ENCODE peak calls at places on chromosomes 5 and 9, in ten cellular contexts. S, I, Z, N, E, D, T, R, K and P are unnamed samples.

GRCh38 chr5:90294604-90295003 is 115.0 kb downstream of the CETN3 start:
- DNase-seq in D (no peak), S (no peak), R (no peak), K (no peak), N (peak), I (no peak), Z (no peak), T (no peak), E (no peak), P (no peak)

GRCh38 chr5:158943057-158943456 is 156.7 kb downstream of the EBF1 start:
- DNase-seq in E (peak), T (peak), N (no peak), Z (peak), S (no peak), I (no peak), K (peak), R (peak), D (peak), P (no peak)

GRCh38 chr5:53613036-53613435 is 52.6 kb downstream of the NDUFS4 start:
- DNase-seq in T (no peak), Z (no peak), S (no peak), R (no peak), D (no peak), E (peak), N (no peak), I (no peak), K (no peak), P (no peak)

GRCh38 chr5:15702102-15702501 is 202.1 kb downstream of the FBXL7 start:
- DNase-seq in I (no peak), T (no peak), D (no peak), K (no peak), R (peak), E (peak), S (no peak), Z (no peak), N (no peak), P (no peak)

GRCh38 chr5:132497488-132497997 is 7.0 kb upstream of the IRF1 start:
- DNase-seq in Z (peak), T (peak), R (peak), I (peak), K (peak), E (peak), N (peak), D (peak), S (no peak), P (peak)

GRCh38 chr5:136028782-136029742 is at the start of gene TGFBI:
- DNase-seq in K (peak), Z (no peak), D (peak), T (peak), R (no peak), I (no peak), S (peak), N (peak), E (no peak), P (no peak)

GRCh38 chr5:67301285-67301904 is 104.8 kb upstream of the CD180 start:
- DNase-seq in R (peak), N (no peak), I (no peak), D (peak), E (peak), K (peak), Z (peak), S (no peak), T (no peak), P (no peak)

GRCh38 chr9:126215486-126215885 is 111.1 kb upstream of the MVB12B start:
- DNase-seq in K (no peak), N (no peak), R (no peak), I (no peak), D (no peak), S (no peak), T (no peak), Z (no peak), E (no peak), P (peak)

GRCh38 chr9:32351845-32352244 is 32.6 kb upstream of the ACO1 start:
- DNase-seq in S (no peak), N (peak), T (no peak), Z (no peak), R (no peak), K (no peak), D (no peak), I (no peak), E (no peak), P (no peak)

GRCh38 chr5:160260881-160261815 is 31.8 kb downstream of the FABP6 start:
- DNase-seq in S (peak), K (peak), D (peak), R (peak), E (peak), I (no peak), N (no peak), Z (peak), T (no peak), P (no peak)

GRCh38 chr9:134875376-134875775 is 5.2 kb upstream of the FCN2 start:
- DNase-seq in R (no peak), S (no peak), E (no peak), I (peak), Z (no peak), N (no peak), D (no peak), T (no peak), K (no peak), P (peak)

GRCh38 chr9:134069536-134070399 is 1.9 kb upstream of the BRD3 start:
- DNase-seq in Z (no peak), N (peak), S (no peak), T (no peak), I (peak), K (no peak), D (no peak), E (no peak), R (no peak), P (peak)

GRCh38 chr5:170478306-170478705 is 25.5 kb upstream of the KCNIP1 start:
- DNase-seq in S (no peak), E (no peak), I (no peak), T (no peak), D (no peak), Z (no peak), N (peak), R (no peak), K (no peak), P (peak)

GRCh38 chr5:181063514-181063913 is 23.4 kb downstream of the BTNL9 start:
- DNase-seq in D (no peak), N (no peak), T (no peak), Z (no peak), I (no peak), K (no peak), R (no peak), E (no peak), S (no peak), P (no peak)

GRCh38 chr5:180602481-180603075 is 11.3 kb upstream of the SCGB3A1 start:
- DNase-seq in E (no peak), I (no peak), N (peak), S (no peak), D (no peak), Z (no peak), R (no peak), K (no peak), T (no peak), P (no peak)

GRCh38 chr5:180799902-180800801 is 2.5 kb downstream of the MGAT1 start:
- DNase-seq in R (no peak), Z (no peak), T (no peak), N (no peak), I (no peak), E (peak), S (no peak), K (no peak), D (no peak), P (no peak)

GRCh38 chr5:62578540-62578939 is at the start of gene LRRC70:
- DNase-seq in Z (peak), I (no peak), E (peak), D (no peak), T (no peak), S (no peak), K (no peak), N (no peak), R (peak), P (no peak)

GRCh38 chr5:111447099-111447498 is 65.2 kb downstream of the STARD4 start:
- DNase-seq in Z (no peak), D (no peak), K (no peak), N (no peak), R (no peak), E (no peak), I (no peak), T (no peak), S (no peak), P (no peak)

GRCh38 chr9:110742741-110743371 is 74.3 kb downstream of the MUSK start:
- DNase-seq in D (no peak), K (peak), I (no peak), E (peak), T (no peak), R (no peak), Z (no peak), N (no peak), S (no peak), P (no peak)

GRCh38 chr5:61162832-61163567 is 732 bp upstream of the SMIM15 start:
- DNase-seq in R (peak), K (no peak), D (no peak), E (no peak), S (no peak), Z (no peak), N (no peak), I (no peak), T (peak), P (no peak)

GRCh38 chr5:40551706-40552557 is 127.8 kb upstream of the PTGER4 start:
- DNase-seq in S (no peak), D (no peak), R (peak), T (peak), K (no peak), E (peak), Z (peak), I (no peak), N (no peak), P (no peak)

GRCh38 chr9:127197861-127198430 is 66.6 kb upstream of the GARNL3 start:
- DNase-seq in K (no peak), E (no peak), S (no peak), N (no peak), I (no peak), T (no peak), D (no peak), Z (no peak), R (no peak), P (no peak)

GRCh38 chr5:58123501-58123900 is 336.4 kb downstream of the PLK2 start:
- DNase-seq in I (no peak), S (no peak), K (no peak), N (no peak), E (no peak), R (no peak), D (no peak), Z (no peak), T (no peak), P (no peak)

GRCh38 chr5:52734557-52734956 is 53.2 kb upstream of the ITGA1 start:
- DNase-seq in T (no peak), N (no peak), Z (no peak), S (no peak), K (no peak), R (no peak), I (no peak), D (no peak), E (no peak), P (no peak)

GRCh38 chr5:141853895-141854626 is 24.1 kb downstream of the PCDH1 start:
- DNase-seq in T (no peak), N (peak), Z (no peak), D (no peak), K (no peak), E (no peak), S (no peak), R (no peak), I (no peak), P (no peak)
- TF ChIP-seq CTCF in T (no peak), N (peak), Z (no peak), D (no peak), K (no peak), E (no peak), S (no peak), R (no peak), I (no peak), P (no peak)

GRCh38 chr5:139391570-139392323 is 2.0 kb upstream of the MZB1 start:
- DNase-seq in E (no peak), R (no peak), Z (no peak), I (no peak), T (peak), K (no peak), N (no peak), D (peak), S (no peak), P (no peak)

GRCh38 chr5:139392324-139392677 is 2.6 kb upstream of the MZB1 start:
- DNase-seq in S (peak), N (no peak), E (no peak), Z (no peak), K (no peak), D (no peak), R (no peak), I (no peak), T (no peak), P (no peak)

GRCh38 chr5:139393497-139394122 is 1.3 kb downstream of the PROB1 start:
- DNase-seq in D (no peak), T (no peak), Z (no peak), E (no peak), R (no peak), S (no peak), K (no peak), N (no peak), I (no peak), P (no peak)

GRCh38 chr5:139394123-139394653 is 716 bp downstream of the PROB1 start:
- DNase-seq in E (no peak), R (no peak), Z (no peak), N (peak), S (peak), D (peak), T (no peak), K (no peak), I (no peak), P (no peak)

DNA sequence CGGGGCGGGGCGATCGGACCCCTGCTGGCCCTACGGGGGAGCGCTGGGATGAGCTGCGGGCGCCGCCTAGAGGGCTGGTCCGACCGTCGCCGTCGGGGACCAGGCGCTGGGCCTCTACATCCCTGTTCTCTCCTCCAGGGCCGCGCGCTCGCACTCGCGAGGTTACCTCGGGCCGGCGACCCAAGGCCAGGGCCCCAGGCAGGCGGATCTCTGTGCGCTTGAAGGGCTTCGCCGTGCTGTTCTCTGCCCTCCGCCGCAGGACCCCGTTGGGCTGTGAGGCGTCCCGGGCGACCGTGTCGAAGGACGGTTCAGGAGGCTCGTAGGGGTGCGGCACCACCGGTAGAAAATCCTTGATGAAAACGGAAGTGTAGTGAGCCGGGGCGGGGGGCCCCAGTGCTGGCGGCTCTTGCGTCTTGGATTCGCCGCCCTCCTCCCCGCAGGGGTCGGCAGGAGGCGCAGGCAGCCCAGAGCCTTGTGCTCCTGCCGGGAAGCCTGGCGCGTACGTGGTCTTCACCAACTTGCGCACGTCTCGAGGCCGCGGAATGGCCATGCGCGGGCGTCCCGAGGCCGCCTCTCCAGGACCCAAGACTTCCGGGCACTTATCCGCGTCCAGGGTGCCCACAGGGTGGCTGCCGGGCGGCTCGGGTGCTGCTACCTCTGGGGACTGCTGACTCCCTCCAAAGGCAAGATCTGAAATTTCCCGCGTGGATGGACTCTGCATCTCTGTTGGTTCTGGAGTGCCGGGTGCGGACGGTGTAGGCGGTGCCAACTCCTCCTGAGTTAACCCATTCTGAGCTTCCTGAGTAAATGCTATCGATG is 2.0 kb downstream of the PROB1 start:
- DNase-seq in D (peak), Z (no peak), N (peak), E (peak), S (peak), R (no peak), T (peak), I (no peak), K (no peak), P (no peak)
- TF ChIP-seq CTCF in D (no peak), Z (peak), N (peak), E (peak), S (peak), R (peak), T (peak), I (peak), K (peak), P (peak)

GRCh38 chr9:90645721-90646120 is 3.1 kb upstream of the DIRAS2 start:
- DNase-seq in S (no peak), D (no peak), I (no peak), T (no peak), K (no peak), Z (no peak), R (no peak), N (no peak), E (no peak), P (no peak)

GRCh38 chr9:90641868-90642558 is 611 bp downstream of the DIRAS2 start:
- DNase-seq in R (no peak), D (no peak), T (no peak), I (no peak), Z (no peak), E (no peak), N (no peak), K (no peak), S (no peak), P (no peak)

GRCh38 chr9:90641090-90641489 is 1.5 kb downstream of the DIRAS2 start:
- DNase-seq in N (no peak), D (no peak), T (no peak), Z (no peak), I (no peak), E (no peak), R (no peak), K (no peak), S (no peak), P (no peak)

GRCh38 chr9:90647843-90648242 is 5.2 kb upstream of the DIRAS2 start:
- DNase-seq in E (no peak), D (no peak), T (no peak), K (no peak), Z (no peak), S (no peak), N (no peak), I (no peak), R (no peak), P (no peak)

DNA sequence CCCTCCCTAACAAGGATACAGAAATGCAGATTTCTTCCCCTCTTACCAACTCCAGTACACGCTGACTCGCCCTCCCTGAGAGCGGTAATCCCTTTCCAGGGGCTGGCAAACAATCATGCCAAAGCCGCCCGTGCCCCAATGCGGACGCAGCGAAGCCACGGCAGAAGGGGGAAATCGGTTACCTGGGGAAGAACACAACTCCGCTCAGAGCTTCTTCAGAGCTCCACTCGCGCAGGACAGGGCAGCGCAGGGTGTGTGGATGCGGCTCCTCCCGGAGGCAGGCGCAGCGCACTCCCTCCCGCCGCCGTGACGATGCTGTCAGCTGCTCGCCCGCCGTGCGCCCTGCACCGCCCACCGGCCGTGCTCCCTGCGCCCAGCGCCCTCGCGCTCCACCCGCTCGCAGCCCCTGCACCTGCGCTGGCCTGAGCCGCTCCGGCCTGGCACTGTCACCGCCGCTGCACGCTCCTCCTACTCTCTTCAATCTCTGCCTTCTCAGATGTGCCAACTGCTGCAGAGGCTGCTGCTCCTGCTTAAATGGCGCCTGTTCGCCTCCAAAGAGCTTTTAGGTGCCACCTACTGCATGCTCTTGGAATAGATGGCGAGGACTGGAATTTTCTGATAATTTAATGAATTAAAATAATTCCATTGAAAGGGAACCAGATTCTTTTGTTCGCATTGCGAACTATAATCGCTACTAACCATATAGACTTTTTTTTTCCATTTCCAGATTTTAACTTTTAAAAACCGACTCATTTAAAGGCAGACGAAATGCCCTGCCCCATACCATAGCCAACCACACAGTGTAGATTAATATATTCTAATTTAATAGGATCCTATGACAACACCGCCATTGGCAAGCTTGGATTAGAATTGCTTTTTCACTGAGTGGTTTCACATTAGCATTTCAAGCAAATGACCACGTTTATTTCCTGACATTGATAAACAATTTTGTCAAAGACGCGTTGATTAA is at the start of gene DIRAS2:
- DNase-seq in E (peak), D (peak), T (peak), R (peak), Z (peak), K (no peak), S (peak), I (peak), N (peak), P (peak)
- TF ChIP-seq CTCF in E (peak), D (peak), T (peak), R (peak), Z (peak), K (no peak), S (peak), I (peak), N (peak), P (peak)

GRCh38 chr9:124771021-124771866 is at the start of gene NR6A1:
- DNase-seq in R (peak), D (peak), E (peak), K (peak), Z (peak), T (peak), N (peak), I (peak), S (peak), P (peak)
- TF ChIP-seq CTCF in R (no peak), D (peak), E (no peak), K (no peak), Z (no peak), T (peak), N (peak), I (peak), S (peak), P (peak)

DNA sequence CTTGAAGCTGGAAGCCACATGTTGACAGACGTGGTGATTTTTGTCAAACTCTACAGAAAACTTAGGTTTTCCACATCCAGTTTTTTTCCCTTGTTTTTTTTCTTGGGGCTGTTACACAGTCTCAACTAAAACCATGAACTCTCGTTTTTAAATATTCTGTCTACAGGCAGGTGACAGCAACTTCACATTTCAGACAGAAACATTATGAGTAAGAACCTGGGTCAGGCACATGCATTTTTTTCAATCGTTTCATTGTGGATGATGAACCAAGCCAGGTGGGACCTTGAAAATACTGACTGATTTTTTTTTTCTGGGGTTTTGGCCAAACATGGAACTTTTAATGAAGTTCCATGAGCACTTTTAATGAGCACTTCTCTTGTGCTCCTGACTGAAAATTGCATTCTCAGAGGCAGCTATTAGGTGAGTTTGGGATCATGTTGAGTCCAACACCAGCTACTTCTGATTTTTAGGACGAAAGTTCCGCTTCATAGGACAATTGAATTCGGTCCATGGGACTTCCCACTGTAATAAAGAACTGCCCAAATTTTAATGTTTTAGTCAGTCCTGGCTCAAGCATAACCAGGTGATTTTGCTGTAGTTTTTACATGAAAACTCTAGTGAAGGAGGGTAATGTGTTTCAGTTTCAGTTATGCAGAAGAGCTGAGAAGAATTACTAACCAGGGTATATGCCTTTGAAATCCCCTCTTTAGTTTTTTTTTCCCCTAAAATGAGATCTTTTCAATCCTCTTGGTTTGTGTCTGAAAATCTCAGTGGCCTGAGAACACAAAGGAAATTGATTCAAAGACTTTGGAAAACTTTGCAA is 93.2 kb upstream of the ADAMTS16 start:
- DNase-seq in E (no peak), N (no peak), I (no peak), T (no peak), K (no peak), D (no peak), S (no peak), Z (no peak), R (no peak), P (no peak)
- TF ChIP-seq CTCF in E (no peak), N (no peak), I (no peak), T (no peak), K (no peak), D (no peak), S (no peak), Z (no peak), R (no peak), P (no peak)

GRCh38 chr5:78472469-78473106 is 112.2 kb downstream of the SCAMP1 start:
- DNase-seq in R (no peak), S (no peak), K (no peak), Z (no peak), T (no peak), N (no peak), E (no peak), I (no peak), D (no peak), P (no peak)
- TF ChIP-seq CTCF in R (peak), S (no peak), K (no peak), Z (peak), T (peak), N (no peak), E (peak), I (peak), D (no peak), P (peak)